ENCODE peak calls at places on chromosome 10, in six cellular contexts. B is neural progenitor cell, X is AG10803, S is HFFc6, F is GM20000, Y is Peyer's patch. M is an unnamed sample.

GRCh38 chr10:70558871-70559810 is 43.4 kb downstream of the PRF1 start:
- DNase-seq in F (peak), X (peak), B (peak), S (peak), Y (peak), M (peak)

GRCh38 chr10:114768394-114768786 is 53.2 kb upstream of the FHIP2A start:
- DNase-seq in F (no peak), S (no peak), B (no peak), Y (no peak), X (no peak), M (no peak)

GRCh38 chr10:68075550-68076004 is 494 bp upstream of the HERC4 start:
- DNase-seq in Y (no peak), X (no peak), F (peak), S (no peak), B (no peak), M (no peak)

GRCh38 chr10:37680243-37680683 is 177.1 kb downstream of the ZNF248 start:
- DNase-seq in Y (no peak), S (no peak), F (no peak), X (no peak), B (no peak), M (no peak)

GRCh38 chr10:87593702-87594101 is 66.0 kb upstream of the PAPSS2 start:
- DNase-seq in F (no peak), S (no peak), Y (no peak), B (no peak), X (peak), M (peak)

GRCh38 chr10:128160335-128160734 is 34.1 kb upstream of the MKI67 start:
- DNase-seq in B (no peak), X (no peak), Y (no peak), S (no peak), F (no peak), M (no peak)

GRCh38 chr10:63554666-63555065 is 33.5 kb downstream of the REEP3 start:
- DNase-seq in S (peak), Y (peak), B (no peak), F (peak), X (peak), M (peak)

GRCh38 chr10:35336921-35337741 is 822 bp downstream of the CCNY start:
- DNase-seq in S (peak), Y (peak), X (no peak), B (peak), F (peak), M (no peak)

GRCh38 chr10:63866075-63866746 is 345.0 kb downstream of the REEP3 start:
- DNase-seq in X (peak), B (peak), F (peak), S (peak), Y (peak), M (peak)

GRCh38 chr10:29962451-29962850 is 96.9 kb downstream of the JCAD start:
- DNase-seq in S (no peak), B (no peak), F (no peak), X (no peak), Y (no peak), M (no peak)

GRCh38 chr10:32111585-32111984 is 55.4 kb upstream of the KIF5B start:
- DNase-seq in Y (no peak), S (no peak), B (no peak), X (peak), F (no peak), M (no peak)

GRCh38 chr10:15898046-15898445 is 37.7 kb upstream of the MINDY3 start:
- DNase-seq in S (peak), F (no peak), Y (no peak), B (no peak), X (peak), M (peak)

GRCh38 chr10:88507380-88507779 is 75.7 kb downstream of the RNLS start:
- DNase-seq in X (no peak), F (no peak), B (no peak), S (no peak), Y (no peak), M (peak)

GRCh38 chr10:99917963-99918825 is 91.6 kb downstream of the DNMBP start:
- DNase-seq in S (peak), Y (no peak), B (peak), F (no peak), X (peak), M (peak)

GRCh38 chr10:61903991-61904350 is 2.5 kb downstream of the ARID5B start:
- DNase-seq in B (no peak), S (no peak), X (peak), Y (no peak), F (no peak), M (no peak)

GRCh38 chr10:5550621-5551530 is 26.1 kb downstream of the CALML3 start:
- DNase-seq in F (no peak), S (no peak), B (no peak), X (no peak), Y (no peak), M (no peak)

GRCh38 chr10:79051766-79052165 is 17.0 kb upstream of the ZMIZ1 start:
- DNase-seq in X (no peak), F (no peak), S (no peak), B (no peak), Y (peak), M (no peak)

GRCh38 chr10:62037166-62037831 is 135.8 kb downstream of the ARID5B start:
- DNase-seq in Y (no peak), B (no peak), S (peak), F (no peak), X (peak), M (peak)

GRCh38 chr10:130017010-130017630 is 53.0 kb upstream of the EBF3 start:
- DNase-seq in S (no peak), F (no peak), Y (no peak), B (no peak), X (no peak), M (no peak)

GRCh38 chr10:91354166-91354565 is 56.0 kb upstream of the HECTD2 start:
- DNase-seq in X (no peak), Y (no peak), S (no peak), B (no peak), F (peak), M (no peak)

GRCh38 chr10:78250313-78251040 is 216.8 kb downstream of the RPS24 start:
- DNase-seq in F (no peak), S (no peak), B (no peak), Y (no peak), X (no peak), M (no peak)

DNA sequence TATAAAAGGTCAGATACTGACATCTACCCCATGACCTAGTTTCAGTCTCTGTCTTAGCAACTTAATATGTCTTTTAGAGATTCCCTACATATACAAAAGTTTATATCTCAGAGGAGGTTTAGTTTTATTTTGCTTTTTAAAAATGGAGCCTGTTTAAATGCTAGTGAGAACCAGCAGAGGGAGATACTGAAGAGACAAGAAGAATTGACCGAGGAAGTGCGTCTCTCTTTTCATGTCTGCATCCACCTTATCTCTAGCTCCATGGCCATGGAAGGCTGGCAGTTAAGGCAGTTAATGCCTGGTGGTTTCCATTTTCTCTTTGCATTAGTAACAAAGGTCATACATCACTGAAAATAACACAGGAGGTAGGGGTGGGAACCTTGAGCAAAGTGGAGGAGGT is 10.7 kb downstream of the SUV39H2 start:
- DNase-seq in F (peak), Y (no peak), X (peak), S (no peak), B (no peak), M (peak)
- TF ChIP-seq CTCF in F (peak), Y (peak), X (peak), S (peak), B (peak), M (peak)

GRCh38 chr10:101535949-101536348 is 52.1 kb downstream of the POLL start:
- DNase-seq in S (no peak), Y (no peak), F (peak), X (no peak), B (no peak), M (no peak)

GRCh38 chr10:101538481-101538880 is 49.6 kb downstream of the POLL start:
- DNase-seq in Y (no peak), F (no peak), X (no peak), B (no peak), S (no peak), M (no peak)

DNA sequence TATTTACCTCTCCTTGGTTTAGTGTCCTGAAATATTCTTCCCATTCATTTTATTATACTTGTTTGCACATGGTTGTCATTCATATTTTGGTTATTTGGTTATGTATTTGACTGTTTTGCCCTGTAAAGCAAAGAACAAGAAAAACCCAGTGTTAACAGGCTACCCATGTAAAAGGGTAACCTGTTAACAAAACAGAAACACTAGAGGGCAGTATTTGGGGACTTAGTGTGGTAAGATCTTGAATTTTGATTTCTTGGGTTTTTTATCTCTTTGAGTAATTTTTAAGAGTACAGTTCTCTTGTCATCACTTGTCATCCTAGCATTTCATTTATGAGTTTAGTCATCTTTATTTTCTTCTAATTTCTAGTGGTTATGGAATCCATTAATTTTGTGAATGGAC is 51.3 kb downstream of the POLL start:
- DNase-seq in S (peak), X (peak), F (peak), B (peak), Y (no peak), M (peak)
- TF ChIP-seq CTCF in S (peak), X (peak), F (no peak), B (peak), Y (peak), M (peak)

DNA sequence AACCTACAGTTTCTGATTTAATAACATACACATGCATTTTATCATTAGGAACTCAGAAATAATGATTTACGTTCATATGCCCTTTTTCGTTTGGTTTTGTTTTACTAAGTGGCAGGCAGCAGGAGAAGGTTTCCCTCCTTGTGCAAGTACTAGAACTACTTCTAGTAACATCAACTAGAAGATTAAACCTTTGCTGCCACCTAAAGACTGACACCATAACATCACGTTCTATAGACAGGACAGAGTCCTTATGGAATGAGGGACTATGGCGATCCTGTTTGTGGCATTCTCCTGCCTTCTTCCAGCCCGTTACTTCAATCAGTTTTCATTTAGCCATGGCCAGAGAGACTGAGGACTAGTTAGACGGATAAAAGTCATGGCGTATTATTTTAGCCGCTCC is 53.2 kb downstream of the GAD2 start:
- DNase-seq in B (peak), Y (no peak), F (peak), X (peak), S (peak), M (peak)
- TF ChIP-seq CTCF in B (peak), Y (no peak), F (no peak), X (peak), S (peak), M (no peak)

GRCh38 chr10:104081998-104082397 is 3.7 kb downstream of the COL17A1 start:
- DNase-seq in Y (no peak), S (no peak), F (no peak), B (no peak), X (no peak), M (no peak)

GRCh38 chr10:104076743-104077160 is 8.9 kb downstream of the COL17A1 start:
- DNase-seq in S (no peak), B (peak), Y (no peak), F (no peak), X (peak), M (peak)

GRCh38 chr10:104084482-104085142 is 1.1 kb downstream of the COL17A1 start:
- DNase-seq in F (no peak), X (no peak), B (no peak), Y (no peak), S (no peak), M (no peak)

GRCh38 chr10:104077282-104078151 is 8.2 kb downstream of the COL17A1 start:
- DNase-seq in F (no peak), X (no peak), Y (no peak), S (no peak), B (peak), M (no peak)

DNA sequence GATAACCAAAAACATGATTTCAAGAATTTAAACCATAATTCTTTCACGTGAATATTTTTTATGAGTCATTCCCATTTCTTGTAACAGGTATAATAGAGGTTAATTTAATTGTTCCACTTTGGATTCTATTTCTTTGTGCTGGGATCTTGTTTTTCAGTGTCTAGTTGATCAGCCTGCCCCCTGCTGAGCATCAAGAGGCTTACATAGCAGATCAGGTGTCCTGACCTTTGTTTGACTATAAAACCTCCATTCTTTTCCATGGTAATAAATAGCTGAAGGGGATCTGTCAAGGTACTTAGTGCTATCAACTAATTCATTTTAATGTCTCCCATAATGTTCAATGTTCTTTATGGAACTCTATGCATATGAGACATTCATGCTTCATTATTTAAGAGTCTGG is 4.9 kb downstream of the COL17A1 start:
- DNase-seq in B (peak), Y (peak), S (peak), X (peak), F (peak), M (peak)
- TF ChIP-seq CTCF in B (peak), Y (peak), S (peak), X (peak), F (peak), M (peak)

DNA sequence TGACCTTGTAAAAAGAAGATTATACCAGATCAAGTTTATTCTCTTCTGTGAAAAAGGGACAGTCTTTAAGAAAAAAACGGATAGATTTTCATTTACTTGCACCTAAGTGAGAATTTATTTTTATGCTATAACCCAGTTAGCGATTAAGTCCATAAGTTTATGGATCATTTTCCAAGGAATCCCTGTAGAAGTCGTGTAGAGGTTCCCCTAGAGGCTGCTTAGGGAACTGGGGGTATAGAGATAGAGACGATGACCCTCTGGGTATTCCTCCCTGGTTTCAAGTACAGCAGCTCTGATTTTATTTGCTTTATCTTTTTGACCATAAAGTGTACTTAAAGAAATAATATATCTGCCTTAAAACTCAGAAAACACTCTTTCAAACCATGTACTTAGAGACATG is 648.4 kb upstream of the LRRTM3 start:
- DNase-seq in X (no peak), Y (no peak), S (no peak), F (no peak), B (no peak), M (no peak)
- TF ChIP-seq CTCF in X (no peak), Y (no peak), S (no peak), F (no peak), B (peak), M (no peak)

DNA sequence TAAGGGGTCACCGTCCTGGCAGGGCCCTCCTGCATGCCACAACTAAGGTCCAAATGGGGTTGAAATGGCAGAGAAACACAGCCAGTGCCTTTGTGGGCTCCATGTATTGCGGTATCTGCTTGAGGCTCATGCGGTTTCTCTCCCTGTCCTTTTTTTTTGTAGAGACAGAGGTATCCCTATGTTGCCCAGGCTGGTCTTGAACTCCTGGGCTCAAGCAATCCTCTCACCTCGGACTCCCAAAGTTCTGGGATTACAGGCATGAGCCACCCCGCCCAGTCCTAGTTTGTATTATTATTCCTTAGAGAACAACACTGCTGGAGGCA is 64.1 kb upstream of the WAPL start:
- DNase-seq in F (no peak), Y (no peak), S (no peak), X (no peak), B (no peak), M (no peak)
- TF ChIP-seq CTCF in F (no peak), Y (no peak), S (peak), X (no peak), B (no peak), M (no peak)

GRCh38 chr10:82815680-82816079 is 940.7 kb downstream of the NRG3 start:
- DNase-seq in X (no peak), F (no peak), Y (no peak), B (no peak), S (no peak), M (no peak)

GRCh38 chr10:82814635-82815034 is 939.6 kb downstream of the NRG3 start:
- DNase-seq in F (no peak), S (peak), Y (no peak), B (no peak), X (peak), M (no peak)

GRCh38 chr10:82813856-82814255 is 938.9 kb downstream of the NRG3 start:
- DNase-seq in S (peak), F (no peak), Y (no peak), X (peak), B (no peak), M (peak)

DNA sequence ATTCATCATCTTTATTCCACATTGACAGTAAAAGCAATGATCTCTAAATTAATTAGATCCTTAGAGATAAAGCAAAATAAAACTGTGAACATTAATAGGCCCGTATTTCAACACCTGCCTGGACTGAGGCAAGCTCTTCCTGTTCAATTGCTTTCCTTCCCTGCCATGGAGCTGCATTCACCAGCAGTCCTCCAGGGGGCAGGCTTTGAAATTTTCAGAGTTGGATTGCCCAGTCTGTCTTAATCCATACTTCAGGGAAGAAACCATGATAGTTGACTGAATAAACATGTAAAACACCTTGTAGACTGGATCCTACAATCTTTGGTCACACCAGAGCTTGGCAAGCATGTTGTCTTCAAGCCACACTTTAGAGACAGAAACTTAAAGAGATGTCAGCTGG is 936.6 kb downstream of the NRG3 start:
- DNase-seq in F (peak), Y (no peak), X (peak), S (no peak), B (peak), M (no peak)
- TF ChIP-seq CTCF in F (peak), Y (no peak), X (peak), S (peak), B (peak), M (peak)

GRCh38 chr10:83273035-83273434 is 866.3 kb upstream of the GHITM start:
- DNase-seq in Y (no peak), B (no peak), S (no peak), X (no peak), F (no peak), M (no peak)
- TF ChIP-seq CTCF in Y (no peak), B (peak), S (no peak), X (no peak), F (no peak), M (no peak)

GRCh38 chr10:110498982-110499795 is 1.5 kb downstream of the DUSP5 start:
- DNase-seq in Y (peak), B (peak), X (peak), F (peak), S (peak), M (peak)
- TF ChIP-seq CTCF in Y (peak), B (no peak), X (peak), F (no peak), S (peak), M (peak)

GRCh38 chr10:7826971-7827370 is 8.7 kb downstream of the TAF3 start:
- DNase-seq in B (no peak), S (peak), F (no peak), Y (no peak), X (peak), M (peak)
- TF ChIP-seq CTCF in B (no peak), S (peak), F (no peak), Y (no peak), X (no peak), M (peak)